ENCODE peak calls at places on chromosomes 2 and 18, in nine cellular contexts. M is NCI-H345; Z is stimulated activated CD4-positive, alpha-beta T cell treated with anti-CD3 and anti-CD28 coated beads, Interleukin-4, amount 100 ng/mL, for 24 hours; R is CD8-positive, alpha-beta T cell; G is NCI-H1092 treated with DMSO at 0.1 percent for 48 hours; K is NCI-H774; S is stimulated activated CD8-positive, alpha-beta memory T cell treated with anti-CD3 and anti-CD28 coated beads, Interleukin-7, amount 100 ng/mL, for 1 hour; D is kidney epithelial cell; V is RWPE1. U is an unnamed sample.

GRCh38 chr2:211900518-211900917 is 638.1 kb downstream of the ERBB4 start:
- DNase-seq in M (no peak), Z (no peak), R (no peak), G (no peak), K (no peak), S (no peak), D (no peak), V (no peak), U (no peak)

GRCh38 chr18:13500227-13500865 is 226.0 kb downstream of the FAM210A start:
- DNase-seq in M (peak), Z (no peak), R (no peak), G (peak), K (peak), S (no peak), D (peak), V (peak), U (peak)

GRCh38 chr2:212488611-212489010 is 50.0 kb downstream of the ERBB4 start:
- DNase-seq in M (no peak), Z (no peak), R (no peak), G (no peak), K (no peak), S (no peak), D (no peak), V (no peak), U (no peak)

GRCh38 chr18:2337552-2338141 is 233.7 kb downstream of the METTL4 start:
- DNase-seq in M (no peak), Z (peak), R (peak), G (no peak), K (no peak), S (peak), D (no peak), V (no peak), U (no peak)

GRCh38 chr2:19947184-19947940 is 42.5 kb downstream of the WDR35 start:
- DNase-seq in M (no peak), Z (no peak), R (no peak), G (no peak), K (no peak), S (no peak), D (no peak), V (no peak), U (no peak)

GRCh38 chr2:138548796-138549195 is 47.2 kb downstream of the SPOPL start:
- DNase-seq in M (no peak), Z (no peak), R (no peak), G (no peak), K (no peak), S (no peak), D (no peak), V (no peak), U (no peak)

GRCh38 chr18:25825066-25825465 is 265.3 kb downstream of the SS18 start:
- DNase-seq in M (no peak), Z (no peak), R (no peak), G (no peak), K (no peak), S (no peak), D (no peak), V (no peak), U (no peak)

GRCh38 chr2:10226032-10226724 is 76.5 kb upstream of the HPCAL1 start:
- DNase-seq in M (no peak), Z (no peak), R (no peak), G (no peak), K (no peak), S (no peak), D (no peak), V (no peak), U (no peak)

GRCh38 chr2:174300114-174300513 is 34.6 kb upstream of the SP9 start:
- DNase-seq in M (no peak), Z (no peak), R (no peak), G (no peak), K (no peak), S (no peak), D (no peak), V (no peak), U (no peak)

GRCh38 chr2:130851624-130852382 is 15.1 kb downstream of the ARHGEF4 start:
- DNase-seq in M (no peak), Z (no peak), R (no peak), G (no peak), K (no peak), S (no peak), D (no peak), V (no peak), U (no peak)

GRCh38 chr2:164155558-164155957 is 419.8 kb upstream of the FIGN start:
- DNase-seq in M (no peak), Z (no peak), R (no peak), G (no peak), K (no peak), S (no peak), D (no peak), V (no peak), U (no peak)

GRCh38 chr2:148614332-148615049 is 30.1 kb upstream of the EPC2 start:
- DNase-seq in M (no peak), Z (no peak), R (no peak), G (no peak), K (no peak), S (no peak), D (peak), V (peak), U (no peak)

GRCh38 chr2:151891566-151892194 is 63.5 kb upstream of the ARL5A start:
- DNase-seq in M (no peak), Z (no peak), R (no peak), G (no peak), K (no peak), S (no peak), D (no peak), V (no peak), U (no peak)

GRCh38 chr18:44733069-44733753 is 52.5 kb downstream of the SETBP1 start:
- DNase-seq in M (no peak), Z (peak), R (no peak), G (no peak), K (no peak), S (no peak), D (peak), V (peak), U (no peak)

GRCh38 chr2:27891063-27891819 is 712 bp downstream of the BABAM2 start:
- DNase-seq in M (peak), Z (peak), R (peak), G (peak), K (peak), S (peak), D (no peak), V (peak), U (peak)

GRCh38 chr18:62537042-62537894 is 14.4 kb downstream of the ZCCHC2 start:
- DNase-seq in M (no peak), Z (no peak), R (no peak), G (no peak), K (no peak), S (no peak), D (no peak), V (no peak), U (no peak)

GRCh38 chr2:237474931-237475703 is 11.9 kb upstream of the MLPH start:
- DNase-seq in M (peak), Z (peak), R (peak), G (peak), K (peak), S (peak), D (no peak), V (peak), U (peak)

GRCh38 chr2:92072461-92073035 is 2798.7 kb upstream of the TEKT4 start:
- DNase-seq in M (no peak), Z (no peak), R (no peak), G (no peak), K (no peak), S (no peak), D (no peak), V (no peak), U (no peak)

GRCh38 chr2:130365075-130365474 is 9.2 kb downstream of the PTPN18 start:
- DNase-seq in M (no peak), Z (no peak), R (no peak), G (no peak), K (no peak), S (no peak), D (no peak), V (no peak), U (no peak)

GRCh38 chr2:169877406-169877805 is 50.2 kb downstream of the UBR3 start:
- DNase-seq in M (peak), Z (no peak), R (no peak), G (peak), K (no peak), S (no peak), D (no peak), V (peak), U (no peak)

U was measured in NCI-H748 treated with DMSO at 0.1 percent for 48 hours.